ENCODE peak calls at places on chromosomes 3 and 15, in five cellular contexts. H is tibial nerve, C is GM12878, D is left ventricle myocardium inferior, I is heart right ventricle. O is an unnamed sample. For H3K4me1, the result is how much of the 10 kb centered on the place peaks cover.

GRCh38 chr3:145981057-145981456 is 179.9 kb downstream of the PLOD2 start:
- DNase-seq in H (no peak), C (no peak), D (no peak), I (no peak), O (no peak)

GRCh38 chr3:194162070-194162678 is 26.2 kb downstream of the HES1 start:
- DNase-seq in H (no peak), C (no peak), D (no peak), I (no peak), O (no peak)

GRCh38 chr15:33068007-33068441 is 126.5 kb downstream of the FMN1 start:
- DNase-seq in H (peak), C (no peak), D (peak), I (peak), O (no peak)

GRCh38 chr3:44974406-44974805 is 1.6 kb downstream of the ZDHHC3 start:
- DNase-seq in H (no peak), C (no peak), D (no peak), I (no peak), O (no peak)

GRCh38 chr3:172031957-172032356 is 7.4 kb upstream of the FNDC3B start:
- DNase-seq in H (no peak), C (no peak), D (no peak), I (no peak), O (no peak)

GRCh38 chr3:188349276-188349962 is 195.5 kb downstream of the LPP start:
- DNase-seq in H (no peak), C (no peak), D (peak), I (no peak), O (no peak)

GRCh38 chr15:43244092-43244491 is 22.6 kb downstream of the TGM5 start:
- DNase-seq in H (no peak), C (no peak), D (no peak), I (no peak), O (no peak)

GRCh38 chr3:39809181-39809994 is at the start of gene MYRIP:
- DNase-seq in H (no peak), C (no peak), D (peak), I (peak), O (no peak)

GRCh38 chr15:51155016-51155580 is 60.4 kb upstream of the TNFAIP8L3 start:
- DNase-seq in H (no peak), C (no peak), D (no peak), I (no peak), O (no peak)

GRCh38 chr15:31824009-31824408 is 206.3 kb upstream of the CHRNA7 start:
- DNase-seq in H (no peak), C (no peak), D (no peak), I (no peak), O (no peak)

GRCh38 chr15:24955549-24955929 is 752 bp downstream of the SNRPN start:
- DNase-seq in H (no peak), C (no peak), D (peak), I (peak), O (no peak)

GRCh38 chr3:184241447-184242296 is 7.1 kb downstream of the ALG3 start:
- DNase-seq in H (no peak), C (no peak), D (peak), I (peak), O (no peak)

GRCh38 chr15:70092462-70092850 is 5.3 kb downstream of the TLE3 start:
- DNase-seq in H (no peak), C (no peak), D (no peak), I (no peak), O (no peak)

GRCh38 chr3:33796137-33796536 is 2.3 kb upstream of the PDCD6IP start:
- DNase-seq in H (no peak), C (no peak), D (no peak), I (no peak), O (no peak)

GRCh38 chr15:58704155-58704825 is 45.2 kb downstream of the ADAM10 start:
- DNase-seq in H (no peak), C (no peak), D (no peak), I (no peak), O (no peak)

GRCh38 chr15:95295905-95296618 is 1034.4 kb upstream of the NR2F2 start:
- DNase-seq in H (no peak), C (no peak), D (no peak), I (no peak), O (no peak)

GRCh38 chr15:41980654-41981323 is 8.4 kb upstream of the EHD4 start:
- DNase-seq in H (no peak), C (no peak), D (no peak), I (no peak), O (no peak)

GRCh38 chr15:99967841-99968371 is 234.7 kb upstream of the LYSMD4 start:
- DNase-seq in H (no peak), C (no peak), D (no peak), I (no peak), O (no peak)

GRCh38 chr15:63082366-63082765 is 39.3 kb upstream of the LACTB start:
- DNase-seq in H (no peak), C (no peak), D (no peak), I (no peak), O (no peak)

GRCh38 chr3:29527251-29527650 is 246.4 kb downstream of the RBMS3 start:
- DNase-seq in H (no peak), C (no peak), D (no peak), I (no peak), O (no peak)

GRCh38 chr3:170257145-170257544 is 34.9 kb downstream of the PRKCI start:
- DNase-seq in H (no peak), C (no peak), D (no peak), I (no peak), O (no peak)

GRCh38 chr15:34239151-34239761 is 14.4 kb downstream of the EMC4 start:
- DNase-seq in H (no peak), C (no peak), D (no peak), I (no peak), O (no peak)

GRCh38 chr3:119318871-119319270 is 24.7 kb downstream of the ARHGAP31 start:
- DNase-seq in H (no peak), C (no peak), D (no peak), I (no peak), O (no peak)

GRCh38 chr3:197736010-197736490 is 654 bp downstream of the RUBCN start:
- DNase-seq in H (no peak), C (no peak), D (no peak), I (no peak), O (no peak)

GRCh38 chr3:25532763-25533162 is 104.7 kb downstream of the RARB start:
- DNase-seq in H (no peak), C (no peak), D (no peak), I (no peak), O (no peak)

GRCh38 chr3:141530133-141530768 is 43.4 kb downstream of the RASA2 start:
- DNase-seq in H (no peak), C (no peak), D (no peak), I (no peak), O (no peak)

GRCh38 chr15:60798821-60799220 is 319.9 kb upstream of the ICE2 start:
- DNase-seq in H (no peak), C (peak), D (no peak), I (no peak), O (no peak)

GRCh38 chr15:77580991-77581682 is 51.6 kb downstream of the LINGO1 start:
- DNase-seq in H (no peak), C (no peak), D (peak), I (peak), O (no peak)

GRCh38 chr3:65833761-65834505 is 204.8 kb downstream of the MAGI1 start:
- DNase-seq in H (no peak), C (no peak), D (no peak), I (no peak), O (no peak)

GRCh38 chr15:35078221-35078915 is 6.7 kb downstream of the NANOGP8 start:
- DNase-seq in H (peak), C (no peak), D (no peak), I (no peak), O (no peak)

GRCh38 chr15:67097893-67098740 is 32.7 kb downstream of the SMAD3 start:
- DNase-seq in H (peak), C (no peak), D (peak), I (no peak), O (no peak)

GRCh38 chr15:71686221-71687050 is 123.9 kb upstream of the NR2E3 start:
- DNase-seq in H (no peak), C (no peak), D (no peak), I (no peak), O (no peak)

GRCh38 chr3:153285194-153285641 is 123.2 kb downstream of the RAP2B start:
- DNase-seq in H (no peak), C (no peak), D (no peak), I (no peak), O (no peak)

GRCh38 chr15:90617668-90618097 is 88.0 kb downstream of the CRTC3 start:
- DNase-seq in H (peak), C (no peak), D (no peak), I (no peak), O (no peak)

GRCh38 chr3:183375787-183376186 is 52.6 kb downstream of the MCF2L2 start:
- DNase-seq in H (no peak), C (no peak), D (no peak), I (no peak), O (no peak)

GRCh38 chr15:74873036-74873755 is at the start of gene SCAMP2:
- DNase-seq in H (peak), C (peak), D (peak), I (peak), O (peak)

GRCh38 chr3:127792664-127793292 is 29.5 kb downstream of the MGLL start:
- DNase-seq in H (peak), C (no peak), D (peak), I (peak), O (no peak)

GRCh38 chr3:9172851-9173320 is 76.6 kb downstream of the SRGAP3 start:
- DNase-seq in H (no peak), C (no peak), D (no peak), I (no peak), O (no peak)
- TF ChIP-seq CTCF in H (no peak), C (no peak), D (no peak), I (no peak), O (no peak)

GRCh38 chr3:196287405-196288140 is at the start of gene PCYT1A:
- DNase-seq in H (peak), C (peak), D (peak), I (peak), O (peak)
- H3K27ac ChIP-seq in H (peak), C (peak), D (peak), I (peak), O (peak)

GRCh38 chr15:98790270-98790669 is 141.9 kb downstream of the IGF1R start:
- DNase-seq in H (no peak), C (no peak), D (no peak), I (no peak), O (no peak)
- H3K4me1 ChIP-seq in H (under half), C (under half), D (half or more), I (under half), O (half or more)

GRCh38 chr3:101495552-101495951 is 17.5 kb downstream of the SENP7 start:
- DNase-seq in H (no peak), C (no peak), D (no peak), I (no peak), O (no peak)
- TF ChIP-seq CTCF in H (no peak), C (no peak), D (peak), I (no peak), O (no peak)